ENCODE peak calls at places on chromosomes 1 and 21, in four cellular contexts. One of them, this sample, is unnamed.

GRCh38 chr1:156663178-156663577 is 14.0 kb downstream of the NES start:
- DNase-seq in stimulated activated CD8-positive, alpha-beta memory T cell treated with anti-CD3 and anti-CD28 coated beads, Interleukin-4, amount 100 ng/mL, for 1 hour: no peak
- DNase-seq in aorta: peak
- DNase-seq in T-helper 2 cell: no peak
- DNase-seq in this sample: peak

GRCh38 chr1:50620680-50621329 is 197.6 kb upstream of the DMRTA2 start:
- DNase-seq in stimulated activated CD8-positive, alpha-beta memory T cell treated with anti-CD3 and anti-CD28 coated beads, Interleukin-4, amount 100 ng/mL, for 1 hour: no peak
- DNase-seq in aorta: no peak
- DNase-seq in T-helper 2 cell: no peak
- DNase-seq in this sample: peak

GRCh38 chr1:63730211-63730610 is 43.6 kb upstream of the ROR1 start:
- DNase-seq in stimulated activated CD8-positive, alpha-beta memory T cell treated with anti-CD3 and anti-CD28 coated beads, Interleukin-4, amount 100 ng/mL, for 1 hour: no peak
- DNase-seq in aorta: no peak
- DNase-seq in T-helper 2 cell: no peak
- DNase-seq in this sample: no peak

GRCh38 chr1:6316240-6317100 is 55.6 kb upstream of the GPR153 start:
- DNase-seq in stimulated activated CD8-positive, alpha-beta memory T cell treated with anti-CD3 and anti-CD28 coated beads, Interleukin-4, amount 100 ng/mL, for 1 hour: no peak
- DNase-seq in aorta: no peak
- DNase-seq in T-helper 2 cell: no peak
- DNase-seq in this sample: no peak

GRCh38 chr1:154405762-154406571 is 824 bp downstream of the IL6R start:
- DNase-seq in stimulated activated CD8-positive, alpha-beta memory T cell treated with anti-CD3 and anti-CD28 coated beads, Interleukin-4, amount 100 ng/mL, for 1 hour: no peak
- DNase-seq in aorta: peak
- DNase-seq in T-helper 2 cell: peak
- DNase-seq in this sample: peak

GRCh38 chr21:44555200-44555875 is 3.3 kb downstream of the KRTAP10-3 start:
- DNase-seq in stimulated activated CD8-positive, alpha-beta memory T cell treated with anti-CD3 and anti-CD28 coated beads, Interleukin-4, amount 100 ng/mL, for 1 hour: no peak
- DNase-seq in aorta: no peak
- DNase-seq in T-helper 2 cell: no peak
- DNase-seq in this sample: no peak

GRCh38 chr1:65581120-65581519 is 160.7 kb downstream of the LEPR start:
- DNase-seq in stimulated activated CD8-positive, alpha-beta memory T cell treated with anti-CD3 and anti-CD28 coated beads, Interleukin-4, amount 100 ng/mL, for 1 hour: no peak
- DNase-seq in aorta: no peak
- DNase-seq in T-helper 2 cell: no peak
- DNase-seq in this sample: peak

GRCh38 chr1:29282924-29283803 is 46.8 kb downstream of the PTPRU start:
- DNase-seq in stimulated activated CD8-positive, alpha-beta memory T cell treated with anti-CD3 and anti-CD28 coated beads, Interleukin-4, amount 100 ng/mL, for 1 hour: no peak
- DNase-seq in aorta: no peak
- DNase-seq in T-helper 2 cell: no peak
- DNase-seq in this sample: peak

GRCh38 chr1:94863297-94863911 is 43.2 kb downstream of the SLC44A3 start:
- DNase-seq in stimulated activated CD8-positive, alpha-beta memory T cell treated with anti-CD3 and anti-CD28 coated beads, Interleukin-4, amount 100 ng/mL, for 1 hour: no peak
- DNase-seq in aorta: no peak
- DNase-seq in T-helper 2 cell: no peak
- DNase-seq in this sample: peak

GRCh38 chr21:32977216-32977615 is 48.5 kb upstream of the OLIG2 start:
- DNase-seq in stimulated activated CD8-positive, alpha-beta memory T cell treated with anti-CD3 and anti-CD28 coated beads, Interleukin-4, amount 100 ng/mL, for 1 hour: no peak
- DNase-seq in aorta: no peak
- DNase-seq in T-helper 2 cell: no peak
- DNase-seq in this sample: no peak

GRCh38 chr1:210252621-210253041 is 20.0 kb downstream of the SERTAD4 start:
- DNase-seq in stimulated activated CD8-positive, alpha-beta memory T cell treated with anti-CD3 and anti-CD28 coated beads, Interleukin-4, amount 100 ng/mL, for 1 hour: no peak
- DNase-seq in aorta: no peak
- DNase-seq in T-helper 2 cell: no peak
- DNase-seq in this sample: no peak